ENCODE peak calls at places on chromosomes 2 and 18, in seven cellular contexts. N, K, X, A, Y, D and G are unnamed samples.
A peak's percentile ranks its signal among the peaks of the same experiment; 100 is the strongest.

GRCh38 chr2:150410809-150411208 is 76.7 kb downstream of the RND3 start:
- DNase-seq in K (peak; percentile 18), D (no peak), X (peak; percentile 54), A (peak; percentile 49), N (peak; percentile 67), Y (peak; percentile 97), G (peak; percentile 48)

GRCh38 chr18:22504665-22505064 is 87.0 kb upstream of the CTAGE1 start:
- DNase-seq in A (peak; percentile 68), N (no peak), D (no peak), Y (no peak), X (no peak), K (peak; percentile 88), G (no peak)

GRCh38 chr2:178072383-178073301 is at the start of gene PDE11A:
- DNase-seq in A (peak; percentile 66), D (peak; percentile 75), Y (peak; percentile 95), X (peak; percentile 65), N (peak; percentile 63), K (peak; percentile 88), G (peak; percentile 94)

GRCh38 chr2:176653856-176654443 is 384.7 kb downstream of the MTX2 start:
- DNase-seq in Y (peak; percentile 84), A (peak; percentile 55), N (peak; percentile 37), D (peak; percentile 77), X (peak; percentile 49), K (peak; percentile 69), G (peak; percentile 81)

GRCh38 chr18:23133860-23134779 is 1.2 kb upstream of the CABLES1 start:
- DNase-seq in A (no peak), Y (peak; percentile 94), D (peak; percentile 92), X (peak; percentile 63), N (no peak), K (no peak), G (peak; percentile 95)

GRCh38 chr2:170288859-170289258 is 110.9 kb downstream of the MYO3B start:
- DNase-seq in K (no peak), N (no peak), A (no peak), X (no peak), Y (no peak), D (no peak), G (no peak)

GRCh38 chr2:44705851-44706555 is 235.5 kb upstream of the SIX3 start:
- DNase-seq in X (no peak), A (no peak), N (peak; percentile 83), Y (no peak), D (no peak), K (no peak), G (no peak)

GRCh38 chr2:19885791-19886190 is 16.0 kb downstream of the TTC32 start:
- DNase-seq in N (no peak), Y (no peak), D (no peak), A (no peak), X (no peak), K (no peak), G (no peak)

GRCh38 chr2:109510136-109511028 is 103.4 kb downstream of the SEPTIN10 start:
- DNase-seq in N (peak; percentile 70), X (peak; percentile 21), Y (peak; percentile 80), A (peak; percentile 71), D (peak; percentile 92), K (peak; percentile 77), G (peak; percentile 75)

GRCh38 chr2:61421611-61422010 is 49.3 kb downstream of the USP34 start:
- DNase-seq in D (no peak), N (no peak), K (no peak), X (no peak), A (peak; percentile 12), Y (no peak), G (no peak)

GRCh38 chr18:54791657-54792056 is 36.6 kb upstream of the RAB27B start:
- DNase-seq in N (no peak), D (no peak), K (no peak), Y (no peak), A (no peak), X (no peak), G (no peak)

GRCh38 chr2:142877265-142877756 is at the start of gene KYNU:
- DNase-seq in K (peak; percentile 28), N (no peak), D (peak; percentile 17), Y (no peak), X (no peak), A (peak; percentile 33), G (no peak)

GRCh38 chr2:239143858-239144712 is 256.7 kb downstream of the HDAC4 start:
- DNase-seq in D (peak; percentile 18), K (peak; percentile 57), X (no peak), N (peak; percentile 33), Y (peak; percentile 69), A (peak; percentile 53), G (peak; percentile 68)

GRCh38 chr18:48031011-48031480 is 100.6 kb upstream of the SMAD2 start:
- DNase-seq in Y (peak; percentile 79), D (peak; percentile 82), X (peak; percentile 9), K (peak; percentile 45), N (peak; percentile 54), A (peak; percentile 34), G (peak; percentile 72)

GRCh38 chr2:80259292-80259691 is 45.3 kb downstream of the LRRTM1 start:
- DNase-seq in X (no peak), A (no peak), N (no peak), Y (no peak), K (no peak), D (no peak), G (no peak)

GRCh38 chr18:60549338-60549960 is 176.9 kb upstream of the MC4R start:
- DNase-seq in N (peak; percentile 38), Y (peak; percentile 62), K (peak; percentile 72), D (peak; percentile 92), X (peak; percentile 15), A (peak; percentile 78), G (no peak)

GRCh38 chr2:190626656-190627055 is 22.2 kb upstream of the NAB1 start:
- DNase-seq in N (no peak), D (no peak), X (no peak), Y (no peak), A (no peak), K (no peak), G (no peak)

GRCh38 chr2:137117385-137117784 is 352.0 kb downstream of the THSD7B start:
- DNase-seq in K (no peak), N (no peak), A (no peak), X (no peak), Y (no peak), D (no peak), G (no peak)

GRCh38 chr2:224369028-224369632 is 32.8 kb downstream of the FAM124B start:
- DNase-seq in A (peak; percentile 49), X (no peak), Y (peak; percentile 65), D (peak; percentile 72), K (peak; percentile 59), N (peak; percentile 41), G (no peak)

GRCh38 chr2:8609357-8609804 is 72.5 kb upstream of the ID2 start:
- DNase-seq in A (no peak), N (no peak), X (no peak), D (peak; percentile 48), K (peak; percentile 43), Y (peak; percentile 97), G (peak; percentile 40)

GRCh38 chr2:240603846-240604245 is 17.3 kb downstream of the CAPN10 start:
- DNase-seq in A (no peak), K (no peak), N (no peak), X (no peak), D (no peak), Y (no peak), G (no peak)
- H2BK120ac ChIP-seq in A (no peak overlapping the region), K (peak overlapping the region; percentile 27), N (no peak overlapping the region), X (no peak overlapping the region), D (no peak overlapping the region), Y (no peak overlapping the region), G (no peak overlapping the region)

DNA sequence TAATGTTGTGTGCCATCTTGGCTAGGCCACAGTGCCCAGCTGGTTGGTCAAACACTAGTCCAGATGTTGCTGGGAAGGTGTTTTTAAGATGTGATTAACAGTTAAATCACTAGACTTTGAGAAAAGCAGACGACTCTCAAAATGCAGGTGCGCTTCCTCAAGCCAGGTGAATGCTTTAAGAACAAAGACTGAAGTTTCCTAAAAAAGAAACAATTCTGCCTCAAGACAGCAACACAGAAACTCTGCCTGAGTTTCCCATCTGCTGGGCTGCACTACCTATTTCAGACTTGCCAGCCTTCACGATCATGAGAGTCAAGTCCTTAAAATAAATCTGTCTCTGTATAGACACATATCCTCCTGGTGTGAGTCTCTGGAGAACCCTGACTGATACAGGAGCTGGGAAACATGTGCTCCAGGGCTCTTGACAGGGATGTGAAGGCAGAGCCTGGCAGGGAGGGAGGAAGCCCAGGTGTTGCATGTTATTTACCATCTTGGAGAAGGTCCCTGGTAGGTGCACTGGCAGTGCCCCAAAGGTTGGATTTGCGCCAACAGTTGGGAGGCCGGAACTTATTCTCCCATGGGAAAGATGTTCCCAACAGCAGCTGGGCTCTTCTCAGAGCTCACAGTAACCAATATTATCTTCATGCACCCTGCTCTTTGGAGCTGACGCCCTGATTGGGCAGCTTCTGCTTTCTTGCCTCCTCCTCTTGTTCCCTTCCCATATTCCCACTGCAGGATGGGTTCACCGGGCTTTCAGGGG is 43.9 kb downstream of the ST6GAL2 start:
- DNase-seq in D (no peak), A (no peak), N (no peak), K (no peak), X (no peak), Y (no peak), G (no peak)
- H3K23ac ChIP-seq in D (no peak overlapping the region), A (no peak overlapping the region), N (no peak overlapping the region), K (no peak overlapping the region), X (no peak overlapping the region), Y (no peak overlapping the region), G (no peak overlapping the region)

GRCh38 chr2:72926368-72926767 is 9.0 kb downstream of the EMX1 start:
- DNase-seq in X (no peak), Y (no peak), A (no peak), D (no peak), K (no peak), N (no peak), G (peak; percentile 21)
- H2BK120ac ChIP-seq in X (no peak overlapping the region), Y (no peak overlapping the region), A (no peak overlapping the region), D (no peak overlapping the region), K (no peak overlapping the region), N (no peak overlapping the region), G (no peak overlapping the region)

DNA sequence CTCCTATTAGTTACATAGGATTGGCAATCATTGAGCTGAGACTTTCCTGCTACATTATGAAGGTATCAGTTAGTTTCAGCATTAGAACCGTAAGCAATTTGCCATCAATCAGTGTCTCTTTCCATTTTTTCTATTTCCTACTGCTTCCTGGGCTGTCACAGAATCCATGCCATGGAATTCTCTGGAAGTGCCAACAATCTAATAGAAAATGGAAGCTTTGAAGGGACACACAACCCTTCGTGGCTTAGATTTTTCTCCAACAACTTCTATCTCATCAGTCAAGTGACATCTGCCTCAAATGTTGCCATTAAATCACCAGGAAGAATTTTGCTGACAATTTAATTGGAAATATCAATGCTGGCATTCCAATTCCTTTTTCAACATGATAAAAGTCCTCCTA is 183.5 kb upstream of the PARD3B start:
- DNase-seq in D (no peak), K (no peak), N (no peak), X (no peak), Y (no peak), A (no peak), G (no peak)
- H3K23ac ChIP-seq in D (no peak overlapping the region), K (no peak overlapping the region), N (no peak overlapping the region), X (no peak overlapping the region), Y (no peak overlapping the region), A (no peak overlapping the region), G (no peak overlapping the region)

DNA sequence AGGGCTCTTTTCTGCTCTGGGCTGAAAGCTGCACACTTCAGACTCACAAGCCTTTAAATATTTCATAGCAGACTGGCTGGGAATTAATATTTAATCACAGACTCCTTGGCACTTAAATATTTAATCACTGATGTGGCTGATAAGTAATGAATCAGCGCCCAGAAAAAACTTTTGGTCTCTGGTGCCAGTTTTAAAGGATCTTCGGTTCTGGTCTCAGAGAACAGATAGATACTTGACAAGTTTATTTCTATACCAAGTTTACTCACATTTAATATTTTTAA is 201.2 kb downstream of the MYCN start:
- DNase-seq in D (peak; percentile 0), X (no peak), K (no peak), Y (no peak), A (no peak), N (no peak), G (no peak)
- H2BK120ac ChIP-seq in D (no peak overlapping the region), X (no peak overlapping the region), K (no peak overlapping the region), Y (no peak overlapping the region), A (no peak overlapping the region), N (no peak overlapping the region), G (no peak overlapping the region)